ENCODE peak calls at places on chromosome 1, in five cellular contexts. H, A, B, W and V are unnamed samples.

GRCh38 chr1:160813215-160813614 is 17.2 kb downstream of the LY9 start:
- DNase-seq in H (no peak), A (no peak), B (peak), W (no peak), V (no peak)

GRCh38 chr1:222243902-222244301 is 304.0 kb downstream of the HHIPL2 start:
- DNase-seq in H (no peak), A (no peak), B (peak), W (no peak), V (no peak)

GRCh38 chr1:229834230-229834629 is 208.2 kb downstream of the URB2 start:
- DNase-seq in H (no peak), A (no peak), B (no peak), W (no peak), V (no peak)

GRCh38 chr1:225476538-225476988 is 48.7 kb upstream of the LBR start:
- DNase-seq in H (no peak), A (no peak), B (no peak), W (no peak), V (no peak)

GRCh38 chr1:33147997-33148314 is 33.9 kb downstream of the TRIM62 start:
- DNase-seq in H (no peak), A (peak), B (peak), W (no peak), V (no peak)

GRCh38 chr1:186188004-186188539 is 187.0 kb downstream of the TPR start:
- DNase-seq in H (no peak), A (no peak), B (peak), W (no peak), V (no peak)

GRCh38 chr1:94335950-94336349 is 82.2 kb upstream of the ABCD3 start:
- DNase-seq in H (no peak), A (peak), B (peak), W (no peak), V (peak)

GRCh38 chr1:19429611-19430010 is 55.7 kb downstream of the CAPZB start:
- DNase-seq in H (no peak), A (no peak), B (no peak), W (no peak), V (no peak)

GRCh38 chr1:169460193-169460833 is 25.4 kb downstream of the SLC19A2 start:
- DNase-seq in H (peak), A (peak), B (no peak), W (no peak), V (peak)